ENCODE peak calls at places on chromosome 20, in four cellular contexts. M, X, F and H are unnamed samples.

GRCh38 chr20:63846128-63846771 is 15.0 kb upstream of the ABHD16B start:
- DNase-seq in M (no peak), F (no peak), X (peak), H (no peak)

GRCh38 chr20:56807118-56807517 is 178.0 kb downstream of the TFAP2C start:
- DNase-seq in X (no peak), F (no peak), M (no peak), H (no peak)

GRCh38 chr20:48803522-48804053 is 24.2 kb downstream of the PREX1 start:
- DNase-seq in X (no peak), F (no peak), M (no peak), H (no peak)

GRCh38 chr20:2768632-2769015 is 31.8 kb downstream of the CPXM1 start:
- DNase-seq in X (no peak), M (no peak), F (no peak), H (no peak)

GRCh38 chr20:41428285-41428684 is 61.7 kb upstream of the EMILIN3 start:
- DNase-seq in F (no peak), M (no peak), X (no peak), H (no peak)

GRCh38 chr20:31527266-31527665 is 13.0 kb downstream of the HM13 start:
- DNase-seq in F (no peak), M (no peak), X (no peak), H (no peak)

GRCh38 chr20:57791946-57792328 is 82.1 kb upstream of the PMEPA1 start:
- DNase-seq in X (no peak), F (no peak), M (peak), H (no peak)

GRCh38 chr20:6828794-6829423 is 61.4 kb downstream of the BMP2 start:
- DNase-seq in M (peak), X (peak), F (peak), H (no peak)

GRCh38 chr20:3021777-3022176 is 21.6 kb upstream of the GNRH2 start:
- DNase-seq in F (no peak), X (no peak), M (no peak), H (no peak)

GRCh38 chr20:35055445-35056276 is 36.9 kb downstream of the TRPC4AP start:
- DNase-seq in X (no peak), F (no peak), M (no peak), H (no peak)

GRCh38 chr20:58297394-58297793 is 12.1 kb upstream of the RAB22A start:
- DNase-seq in X (no peak), M (no peak), F (no peak), H (no peak)

GRCh38 chr20:36847009-36847709 is 28.8 kb upstream of the TLDC2 start:
- DNase-seq in F (no peak), X (peak), M (peak), H (peak)

GRCh38 chr20:17614176-17614811 is 44.4 kb downstream of the DSTN start:
- DNase-seq in F (peak), M (peak), X (peak), H (peak)

GRCh38 chr20:10629946-10630345 is 43.9 kb downstream of the JAG1 start:
- DNase-seq in X (no peak), M (no peak), F (no peak), H (no peak)

GRCh38 chr20:60210779-60211617 is 252.8 kb downstream of the CDH26 start:
- DNase-seq in X (peak), F (peak), M (peak), H (no peak)

GRCh38 chr20:33373735-33374605 is 27.3 kb downstream of the CDK5RAP1 start:
- DNase-seq in M (no peak), X (no peak), F (peak), H (no peak)

GRCh38 chr20:37282558-37282957 is 6.9 kb upstream of the MANBAL start:
- DNase-seq in M (no peak), X (no peak), F (no peak), H (no peak)

GRCh38 chr20:35339007-35339406 is 46.8 kb upstream of the FAM83C start:
- DNase-seq in M (no peak), F (no peak), X (no peak), H (no peak)

GRCh38 chr20:24701027-24701426 is 231.6 kb downstream of the SYNDIG1 start:
- DNase-seq in X (no peak), M (no peak), F (no peak), H (no peak)

GRCh38 chr20:8251201-8251575 is 119.1 kb downstream of the PLCB1 start:
- DNase-seq in M (no peak), F (no peak), X (no peak), H (no peak)

GRCh38 chr20:48673485-48673884 is 154.3 kb downstream of the PREX1 start:
- DNase-seq in M (no peak), X (no peak), F (no peak), H (no peak)

GRCh38 chr20:9241232-9241692 is 172.4 kb downstream of the PLCB4 start:
- DNase-seq in M (no peak), F (no peak), X (no peak), H (no peak)

GRCh38 chr20:10404023-10404628 is 29.9 kb downstream of the MKKS start:
- DNase-seq in F (no peak), X (no peak), M (no peak), H (no peak)

GRCh38 chr20:59152559-59153354 is 10.9 kb upstream of the ZNF831 start:
- DNase-seq in M (no peak), X (no peak), F (no peak), H (no peak)

GRCh38 chr20:3071610-3072529 is at the start of gene OXT:
- DNase-seq in X (no peak), F (peak), M (no peak), H (no peak)

GRCh38 chr20:42378826-42379225 is 760.6 kb upstream of the CHD6 start:
- DNase-seq in X (no peak), F (no peak), M (no peak), H (no peak)

GRCh38 chr20:60126975-60127374 is 168.8 kb downstream of the CDH26 start:
- DNase-seq in M (no peak), X (no peak), F (no peak), H (no peak)

GRCh38 chr20:11178946-11179654 is 505.3 kb upstream of the JAG1 start:
- DNase-seq in M (no peak), X (no peak), F (no peak), H (no peak)

GRCh38 chr20:24461848-24462247 is 7.6 kb upstream of the SYNDIG1 start:
- DNase-seq in X (no peak), F (no peak), M (no peak), H (no peak)

GRCh38 chr20:31713312-31714049 is 9.2 kb downstream of the BCL2L1 start:
- DNase-seq in X (peak), F (peak), M (peak), H (peak)

GRCh38 chr20:15446373-15446772 is 1109.0 kb upstream of the FLRT3 start:
- DNase-seq in F (peak), M (no peak), X (peak), H (no peak)

GRCh38 chr20:17875106-17875980 is 93.3 kb downstream of the SNX5 start:
- DNase-seq in F (peak), M (peak), X (peak), H (no peak)

GRCh38 chr20:64244281-64244805 is 11.2 kb upstream of the PCMTD2 start:
- DNase-seq in X (no peak), M (no peak), F (no peak), H (no peak)

GRCh38 chr20:9617940-9618339 is 103.5 kb downstream of the LAMP5 start:
- DNase-seq in M (no peak), X (no peak), F (peak), H (no peak)

GRCh38 chr20:57397693-57398108 is 6.5 kb downstream of the RBM38 start:
- DNase-seq in F (no peak), M (no peak), X (peak), H (no peak)

GRCh38 chr20:29448806-29449470 is 1808.5 kb upstream of the DEFB115 start:
- DNase-seq in M (no peak), X (no peak), F (no peak), H (no peak)

GRCh38 chr20:53678990-53679596 is 85.5 kb upstream of the ZNF217 start:
- DNase-seq in X (no peak), M (no peak), F (no peak), H (no peak)
- H3K27ac ChIP-seq in X (no peak), M (peak), F (no peak), H (no peak)

GRCh38 chr20:19211661-19212523 is 550 bp upstream of the SLC24A3 start:
- DNase-seq in M (no peak), F (peak), X (peak), H (no peak)

GRCh38 chr20:19213946-19214490 is 1.6 kb downstream of the SLC24A3 start:
- DNase-seq in M (no peak), F (no peak), X (no peak), H (no peak)

GRCh38 chr20:19210426-19211155 is 1.9 kb upstream of the SLC24A3 start:
- DNase-seq in M (no peak), F (no peak), X (peak), H (no peak)

GRCh38 chr20:19211252-19211651 is 1.2 kb upstream of the SLC24A3 start:
- DNase-seq in X (no peak), M (no peak), F (no peak), H (no peak)

GRCh38 chr20:19212524-19213502 is at the start of gene SLC24A3:
- DNase-seq in F (peak), X (peak), M (no peak), H (no peak)
- TF ChIP-seq CTCF in F (no peak), X (peak), M (peak), H (peak)

GRCh38 chr20:20448891-20449290 is 81.0 kb downstream of the INSM1 start:
- DNase-seq in M (no peak), F (no peak), X (no peak), H (no peak)

GRCh38 chr20:20450461-20451027 is 82.6 kb downstream of the INSM1 start:
- DNase-seq in X (no peak), F (no peak), M (no peak), H (no peak)

GRCh38 chr20:20443509-20443908 is 75.6 kb downstream of the INSM1 start:
- DNase-seq in M (no peak), F (no peak), X (no peak), H (no peak)

GRCh38 chr20:20446001-20446400 is 78.1 kb downstream of the INSM1 start:
- DNase-seq in M (no peak), X (no peak), F (no peak), H (no peak)

DNA sequence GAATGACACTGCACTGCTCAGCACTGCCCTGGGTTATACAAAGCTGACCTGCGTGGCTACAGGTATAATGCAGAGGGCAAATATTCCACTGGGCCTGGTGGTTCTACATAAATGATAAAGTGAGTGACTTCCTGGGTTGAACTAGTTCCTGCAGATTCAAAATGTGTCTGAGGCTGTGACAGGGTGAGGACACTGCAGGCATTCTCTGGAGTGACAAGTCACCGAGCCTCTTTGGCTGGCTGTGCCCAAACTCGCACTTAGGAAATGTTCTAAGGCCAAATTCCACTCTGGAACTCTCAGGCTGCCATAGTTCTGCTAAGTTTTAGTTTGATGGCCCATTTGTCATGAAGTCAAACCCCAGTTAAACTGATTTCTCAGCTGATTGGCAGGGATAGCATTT is 78.7 kb downstream of the INSM1 start:
- DNase-seq in F (no peak), M (no peak), X (no peak), H (no peak)
- H3K4me3 ChIP-seq in F (no peak), M (no peak), X (no peak), H (no peak)

DNA sequence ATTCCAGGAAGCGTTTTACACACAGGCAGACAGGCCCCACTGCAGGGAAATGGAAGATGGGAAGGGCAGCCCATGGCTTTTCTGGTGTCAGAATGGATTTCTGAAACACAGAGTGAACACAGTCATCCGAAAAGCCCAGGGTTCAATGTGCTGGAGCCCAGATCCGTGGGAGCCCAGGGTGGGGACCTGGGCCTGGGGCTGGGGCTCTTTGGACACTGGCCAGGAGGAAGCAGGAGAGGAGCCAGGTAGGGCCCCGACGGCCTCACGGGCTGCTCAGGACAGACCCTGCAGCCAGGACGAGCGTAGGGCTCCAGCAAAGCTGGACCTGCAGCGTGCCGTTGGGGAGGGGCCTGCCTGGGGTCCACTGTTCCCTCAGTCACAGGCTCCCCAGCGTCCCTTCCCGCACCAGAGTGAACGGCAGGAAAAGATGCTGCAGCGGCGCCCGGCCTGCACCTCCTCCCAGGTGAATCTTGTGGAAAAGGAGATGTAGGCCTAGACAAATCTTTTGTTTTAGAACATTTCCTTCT is 24.3 kb upstream of the LSM14B start:
- DNase-seq in F (no peak), M (no peak), X (no peak), H (no peak)
- H3K27ac ChIP-seq in F (no peak), M (no peak), X (no peak), H (no peak)

GRCh38 chr20:45985573-45985972 is 13.6 kb upstream of the ZNF335 start:
- DNase-seq in F (no peak), X (no peak), M (no peak), H (no peak)
- TF ChIP-seq CTCF in F (no peak), X (no peak), M (no peak), H (no peak)

DNA sequence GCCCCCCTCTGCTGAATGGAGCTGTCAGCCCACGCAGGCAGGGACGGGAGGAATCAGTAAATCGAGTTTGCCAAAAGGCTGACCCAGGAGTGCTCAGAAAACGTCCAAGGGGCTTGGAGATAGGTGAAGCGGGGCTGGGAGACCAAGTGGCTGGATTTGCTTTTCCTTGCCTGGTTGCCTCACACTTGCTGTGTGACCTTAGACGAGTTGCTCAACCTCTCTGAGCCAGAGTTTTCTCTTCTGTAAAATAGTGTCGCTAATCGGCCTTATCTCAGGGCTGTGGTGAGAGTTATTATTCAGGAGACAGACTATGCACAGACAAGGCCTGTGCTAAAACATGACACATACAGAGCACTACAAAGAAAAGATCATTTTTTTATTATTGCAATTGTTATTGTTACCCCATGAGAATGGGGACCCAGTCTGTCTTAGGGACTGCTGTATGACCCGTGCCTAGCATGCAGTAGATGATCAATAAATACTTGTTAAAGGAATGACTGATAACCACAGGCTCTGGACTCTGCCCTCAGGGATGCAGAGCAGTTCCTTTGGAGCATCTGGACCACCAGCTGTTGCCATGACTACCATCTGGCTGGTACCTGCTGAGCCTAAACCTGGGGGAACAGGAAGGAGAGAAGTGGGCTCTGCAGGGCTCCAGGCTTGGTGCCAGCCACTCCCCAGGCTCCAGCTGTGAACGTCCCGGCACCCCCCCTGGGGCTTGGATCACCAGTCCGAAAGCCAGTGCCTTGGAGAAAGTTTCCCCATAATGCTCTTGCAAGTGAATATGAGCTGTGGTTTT is 901 bp downstream of the KCNK15 start:
- DNase-seq in F (peak), X (no peak), M (no peak), H (no peak)
- H3K4me3 ChIP-seq in F (no peak), X (peak), M (peak), H (peak)

GRCh38 chr20:50224052-50224451 is 33.4 kb downstream of the CEBPB start:
- DNase-seq in X (no peak), F (no peak), M (no peak), H (no peak)
- H3K27ac ChIP-seq in X (peak), F (no peak), M (peak), H (peak)

DNA sequence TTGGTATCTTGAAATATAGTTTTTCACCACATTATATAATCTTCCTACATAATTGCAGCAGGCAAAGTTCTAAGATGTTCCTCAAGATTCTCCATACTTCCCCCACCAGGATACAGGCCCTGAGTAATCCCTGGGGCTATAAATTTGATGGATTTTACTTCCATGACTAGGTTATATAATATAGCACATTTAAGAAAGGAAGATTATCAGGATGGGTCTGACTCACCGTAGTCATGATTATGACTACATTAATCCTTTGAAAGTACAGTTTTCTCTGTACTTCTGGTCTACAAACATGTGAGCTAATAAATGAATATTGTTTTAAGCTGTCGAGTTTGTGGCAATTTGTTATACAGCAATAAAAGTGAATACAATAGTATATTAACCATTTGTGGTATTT is 122.5 kb downstream of the MACROD2 start:
- DNase-seq in M (no peak), X (no peak), F (no peak), H (no peak)
- TF ChIP-seq CTCF in M (no peak), X (no peak), F (no peak), H (no peak)

GRCh38 chr20:46955601-46956556 is 61.2 kb downstream of the EYA2 start:
- DNase-seq in X (no peak), M (no peak), F (no peak), H (no peak)
- H3K4me3 ChIP-seq in X (no peak), M (no peak), F (no peak), H (no peak)

DNA sequence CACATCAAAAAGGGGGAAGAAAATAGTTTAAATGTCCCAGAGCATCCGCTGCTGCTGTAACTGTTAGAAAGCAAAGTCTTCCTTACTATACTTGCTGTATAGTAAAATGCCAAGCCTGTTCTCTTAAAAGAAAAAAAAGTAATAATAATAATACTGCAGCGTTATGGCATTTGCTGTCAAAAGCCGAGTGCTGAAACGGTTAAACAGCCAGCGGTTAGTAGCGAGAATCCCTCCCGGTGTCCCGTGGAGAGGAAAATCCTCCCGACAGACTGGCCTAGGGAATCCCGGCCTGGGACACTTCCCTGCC is 19.5 kb upstream of the NFATC2 start:
- DNase-seq in M (no peak), F (no peak), X (no peak), H (no peak)
- H3K27ac ChIP-seq in M (peak), F (peak), X (peak), H (peak)